ENCODE peak calls at places on chromosomes 7 and 10, in six cellular contexts. M is memory B cell; H is HT1080; A is mesendoderm; T is activated T-helper 1 cell treated with anti-CD3 and anti-CD28 coated beads, Interleukin-12 subunit alpha, Interleukin-12 subunit beta, Interleukin-2, Interleukin-4 antibody, amounts not matched to agents 30 ng/mL and 10 ng/mL and 1 ng/mL, durations not matched to agents 14 hours and 24 hours and 36 hours; S is HS-5. D is an unnamed sample.
A peak's percentile ranks its signal among the peaks of the same experiment; 100 is the strongest.

GRCh38 chr10:110932505-110933180 is 13.2 kb downstream of the SHOC2 start:
- DNase-seq in M (no peak), H (no peak), A (peak; percentile 73), T (no peak), S (no peak), D (no peak)

GRCh38 chr10:96511044-96511945 is 2.4 kb downstream of the TLL2 start:
- DNase-seq in M (no peak), H (no peak), A (peak; percentile 87), T (no peak), S (no peak), D (peak; percentile 51)

GRCh38 chr10:71351628-71352319 is 32.7 kb downstream of the SLC29A3 start:
- DNase-seq in M (no peak), H (no peak), A (no peak), T (no peak), S (no peak), D (peak; percentile 88)

GRCh38 chr7:156776527-156776926 is 116.5 kb downstream of the LMBR1 start:
- DNase-seq in M (no peak), H (no peak), A (no peak), T (no peak), S (no peak), D (no peak)

GRCh38 chr10:91162050-91162494 is 58.4 kb upstream of the PCGF5 start:
- DNase-seq in M (no peak), H (peak; percentile 18), A (peak; percentile 17), T (no peak), S (peak; percentile 13), D (no peak)

GRCh38 chr7:131502810-131503545 is 53.5 kb downstream of the PODXL start:
- DNase-seq in M (no peak), H (peak; percentile 40), A (no peak), T (no peak), S (no peak), D (peak; percentile 41)

GRCh38 chr10:67697646-67698245 is 1.8 kb upstream of the CTNNA3 start:
- DNase-seq in M (peak; percentile 42), H (peak; percentile 25), A (peak; percentile 50), T (no peak), S (peak; percentile 13), D (peak; percentile 74)

GRCh38 chr7:128094111-128094570 is 62.9 kb upstream of the LRRC4 start:
- DNase-seq in M (no peak), H (no peak), A (no peak), T (no peak), S (no peak), D (no peak)